ENCODE peak calls at places on chromosome 7, in ten cellular contexts. B is H9, V is AG04450, A is fibroblast of the aortic adventitia, C is body of pancreas, Y is GM23338, L is GM13976, P is MCF 10A, Q is colonic mucosa, I is endodermal cell. F is an unnamed sample.

GRCh38 chr7:2497500-2498336 is 21.5 kb upstream of the GRIFIN start:
- DNase-seq in B (no peak), V (no peak), A (no peak), C (no peak), Y (no peak), L (no peak), P (no peak), Q (no peak), I (peak), F (no peak)

GRCh38 chr7:24504040-24504439 is 69.2 kb upstream of the PALS2 start:
- DNase-seq in B (no peak), V (no peak), A (no peak), C (no peak), Y (no peak), L (peak), P (no peak), Q (no peak), I (no peak), F (no peak)

GRCh38 chr7:111758332-111758731 is 196.0 kb upstream of the IMMP2L start:
- DNase-seq in B (no peak), V (no peak), A (no peak), C (no peak), Y (no peak), L (no peak), P (no peak), Q (no peak), I (no peak), F (no peak)

GRCh38 chr7:139681463-139681755 is 96.4 kb downstream of the HIPK2 start:
- DNase-seq in B (no peak), V (no peak), A (no peak), C (no peak), Y (no peak), L (no peak), P (peak), Q (no peak), I (no peak), F (no peak)

GRCh38 chr7:158110661-158111555 is 476.7 kb downstream of the PTPRN2 start:
- DNase-seq in B (peak), V (no peak), A (no peak), C (no peak), Y (no peak), L (no peak), P (no peak), Q (no peak), I (peak), F (no peak)

GRCh38 chr7:116511552-116512523 is 12.3 kb downstream of the CAV2 start:
- DNase-seq in B (no peak), V (no peak), A (no peak), C (no peak), Y (no peak), L (peak), P (peak), Q (peak), I (no peak), F (no peak)

GRCh38 chr7:24059775-24060174 is 224.2 kb upstream of the NPY start:
- DNase-seq in B (peak), V (no peak), A (no peak), C (no peak), Y (no peak), L (no peak), P (no peak), Q (no peak), I (peak), F (no peak)

GRCh38 chr7:121572615-121573014 is 176.5 kb upstream of the FAM3C start:
- DNase-seq in B (no peak), V (no peak), A (no peak), C (no peak), Y (no peak), L (no peak), P (no peak), Q (no peak), I (no peak), F (no peak)

GRCh38 chr7:1940863-1941262 is 270.8 kb downstream of the ELFN1 start:
- DNase-seq in B (no peak), V (no peak), A (no peak), C (no peak), Y (no peak), L (no peak), P (no peak), Q (no peak), I (no peak), F (no peak)

GRCh38 chr7:55593515-55594318 is 21.4 kb upstream of the VOPP1 start:
- DNase-seq in B (peak), V (no peak), A (peak), C (peak), Y (peak), L (peak), P (peak), Q (peak), I (peak), F (peak)

GRCh38 chr7:28621369-28621807 is 209.1 kb downstream of the CREB5 start:
- DNase-seq in B (no peak), V (no peak), A (no peak), C (no peak), Y (no peak), L (peak), P (no peak), Q (no peak), I (no peak), F (no peak)

GRCh38 chr7:41915861-41916260 is 213.0 kb upstream of the INHBA start:
- DNase-seq in B (no peak), V (no peak), A (no peak), C (no peak), Y (no peak), L (no peak), P (no peak), Q (no peak), I (no peak), F (no peak)

GRCh38 chr7:140049339-140050024 is 13.3 kb downstream of the PARP12 start:
- DNase-seq in B (no peak), V (no peak), A (peak), C (peak), Y (no peak), L (no peak), P (peak), Q (peak), I (no peak), F (no peak)

GRCh38 chr7:1169409-1170368 is 9.7 kb upstream of the ZFAND2A start:
- DNase-seq in B (peak), V (no peak), A (peak), C (peak), Y (peak), L (peak), P (peak), Q (peak), I (peak), F (peak)

GRCh38 chr7:41047789-41048191 is 655.1 kb downstream of the INHBA start:
- DNase-seq in B (no peak), V (no peak), A (peak), C (peak), Y (no peak), L (no peak), P (no peak), Q (no peak), I (no peak), F (no peak)

GRCh38 chr7:50940621-50941020 is 157.9 kb upstream of the GRB10 start:
- DNase-seq in B (no peak), V (no peak), A (peak), C (no peak), Y (no peak), L (no peak), P (peak), Q (no peak), I (no peak), F (no peak)

GRCh38 chr7:22267989-22268615 is 88.9 kb downstream of the RAPGEF5 start:
- DNase-seq in B (no peak), V (no peak), A (peak), C (no peak), Y (no peak), L (no peak), P (no peak), Q (no peak), I (no peak), F (peak)

GRCh38 chr7:157482517-157483120 is 145.8 kb downstream of the DNAJB6 start:
- DNase-seq in B (no peak), V (no peak), A (no peak), C (no peak), Y (peak), L (no peak), P (no peak), Q (no peak), I (peak), F (no peak)

GRCh38 chr7:151851160-151851751 is 25.7 kb downstream of the PRKAG2 start:
- DNase-seq in B (no peak), V (no peak), A (peak), C (peak), Y (no peak), L (no peak), P (no peak), Q (no peak), I (no peak), F (peak)

GRCh38 chr7:105285118-105285874 is 103.4 kb downstream of the SRPK2 start:
- DNase-seq in B (no peak), V (no peak), A (no peak), C (no peak), Y (no peak), L (no peak), P (no peak), Q (no peak), I (peak), F (no peak)

GRCh38 chr7:2209146-2209960 is 23.4 kb downstream of the MAD1L1 start:
- DNase-seq in B (peak), V (peak), A (peak), C (peak), Y (peak), L (peak), P (peak), Q (peak), I (peak), F (peak)

GRCh38 chr7:134365341-134366054 is 48.8 kb upstream of the SLC35B4 start:
- DNase-seq in B (no peak), V (no peak), A (peak), C (no peak), Y (no peak), L (no peak), P (peak), Q (no peak), I (no peak), F (no peak)

DNA sequence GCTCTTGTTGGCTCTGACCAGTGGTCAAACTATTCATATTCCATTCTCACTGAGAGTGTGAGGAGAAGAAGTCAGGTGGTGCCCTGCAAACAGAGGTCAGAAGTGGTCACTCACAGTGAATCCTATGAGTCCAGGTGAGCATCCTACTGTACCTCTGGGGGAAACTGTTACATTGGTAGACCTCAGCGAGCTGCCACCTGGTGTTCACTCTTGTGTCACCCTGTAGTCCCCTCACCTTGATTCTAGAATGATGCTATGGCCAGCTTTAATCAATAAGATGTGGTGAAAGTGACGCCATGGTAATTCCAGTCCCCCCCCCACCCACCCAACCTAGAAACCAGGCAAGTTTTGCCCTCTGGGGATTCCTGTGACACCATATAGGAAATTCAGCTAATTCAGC is 1.2 kb upstream of the AMPH start:
- DNase-seq in B (no peak), V (no peak), A (no peak), C (no peak), Y (peak), L (no peak), P (no peak), Q (no peak), I (no peak), F (no peak)
- TF ChIP-seq CTCF in B (peak), V (no peak), A (no peak), C (no peak), Y (no peak), L (no peak), P (no peak), Q (no peak), I (peak), F (no peak)

DNA sequence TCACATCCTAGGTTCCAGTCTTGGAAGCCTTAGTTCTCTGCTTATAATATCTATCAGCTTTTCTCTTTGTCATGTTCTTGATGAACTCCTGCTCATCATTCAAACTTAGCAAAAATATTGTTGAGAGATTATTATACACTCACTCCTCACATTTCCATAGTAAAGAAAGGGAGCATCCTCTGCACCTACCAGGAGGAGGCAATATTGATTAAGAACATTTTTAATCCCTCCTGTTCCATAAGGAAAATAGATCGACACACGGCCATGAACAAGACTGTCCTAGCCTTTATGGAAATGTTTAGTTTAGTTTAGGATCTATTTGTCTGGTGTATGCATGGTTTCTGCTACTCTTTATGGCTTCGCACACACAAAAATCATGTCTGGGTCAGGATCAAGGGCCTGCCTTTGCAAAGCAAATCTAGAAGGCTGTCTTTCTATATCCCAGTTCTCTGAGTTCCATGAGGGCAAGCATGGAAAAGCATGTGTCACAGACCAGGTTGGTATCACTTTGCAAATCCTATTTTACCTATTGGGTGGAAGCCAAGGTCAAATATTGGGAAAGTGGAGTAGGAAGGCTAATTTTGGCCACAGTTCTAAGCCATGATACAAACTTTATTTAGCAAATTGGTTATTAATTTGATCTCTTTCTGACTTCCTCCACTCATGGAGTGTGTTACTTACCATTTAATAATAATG is 164.4 kb downstream of the MDFIC start:
- DNase-seq in B (no peak), V (no peak), A (no peak), C (no peak), Y (no peak), L (no peak), P (no peak), Q (no peak), I (no peak), F (no peak)
- TF ChIP-seq CTCF in B (peak), V (peak), A (no peak), C (peak), Y (no peak), L (no peak), P (no peak), Q (no peak), I (peak), F (no peak)

GRCh38 chr7:15921576-15921975 is 235.1 kb upstream of the MEOX2 start:
- DNase-seq in B (no peak), V (no peak), A (peak), C (no peak), Y (no peak), L (no peak), P (no peak), Q (no peak), I (no peak), F (no peak)
- TF ChIP-seq CTCF in B (no peak), V (no peak), A (no peak), C (no peak), Y (no peak), L (no peak), P (no peak), Q (no peak), I (no peak), F (no peak)

DNA sequence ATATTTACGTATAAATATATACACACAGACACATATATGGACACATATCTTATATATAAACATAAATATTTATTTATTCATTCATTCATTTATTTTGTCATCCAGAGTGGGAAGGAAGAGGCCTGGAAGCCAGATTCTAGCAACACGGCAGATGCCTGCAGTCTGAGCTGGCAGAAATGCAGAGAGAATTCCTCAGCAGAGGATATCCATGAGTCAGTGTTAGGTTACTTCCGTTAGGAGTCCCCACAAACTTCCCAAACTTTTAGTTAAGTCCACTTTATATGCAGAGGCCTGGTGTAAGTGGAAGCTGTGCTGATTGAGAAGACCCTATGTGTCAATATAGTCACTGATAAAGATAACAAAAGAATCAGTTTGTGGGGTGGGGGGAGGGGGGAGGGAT is 89.6 kb downstream of the PPP1R17 start:
- DNase-seq in B (no peak), V (no peak), A (peak), C (no peak), Y (no peak), L (no peak), P (peak), Q (no peak), I (no peak), F (no peak)
- TF ChIP-seq CTCF in B (no peak), V (no peak), A (no peak), C (no peak), Y (no peak), L (no peak), P (no peak), Q (no peak), I (no peak), F (no peak)

GRCh38 chr7:155233703-155234492 is 63.8 kb upstream of the INSIG1 start:
- DNase-seq in B (no peak), V (no peak), A (no peak), C (peak), Y (no peak), L (no peak), P (no peak), Q (no peak), I (no peak), F (no peak)
- TF ChIP-seq CTCF in B (no peak), V (no peak), A (no peak), C (peak), Y (no peak), L (no peak), P (no peak), Q (no peak), I (no peak), F (no peak)

DNA sequence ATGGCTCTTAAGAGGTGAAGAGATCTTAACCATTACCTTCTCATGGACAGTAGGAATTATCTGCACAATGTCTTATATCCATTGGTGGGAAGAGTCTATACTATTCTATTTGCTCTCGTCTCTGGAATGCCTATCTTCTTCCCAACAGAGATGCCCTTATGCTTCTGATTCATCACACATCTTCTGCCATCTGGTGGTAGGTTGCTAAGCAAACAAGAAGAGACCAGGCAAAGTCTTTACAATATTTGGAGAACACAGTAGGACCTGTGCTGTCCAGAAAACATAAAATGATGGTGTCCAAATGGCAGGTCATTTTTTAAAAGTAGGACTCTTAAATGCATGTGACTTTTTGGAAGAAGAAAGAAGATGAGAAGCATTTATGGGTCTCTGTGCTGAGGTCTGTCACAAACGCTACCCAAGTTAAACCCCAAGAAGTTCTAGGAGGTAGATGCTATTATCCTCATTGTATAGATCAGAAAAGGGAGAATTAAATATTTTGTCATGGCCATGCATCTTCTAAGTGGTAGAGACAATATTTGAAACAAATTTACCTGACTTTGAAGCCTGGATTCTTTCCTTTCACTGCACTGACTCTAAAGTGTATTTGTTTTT is 67.8 kb upstream of the NXPH1 start:
- DNase-seq in B (no peak), V (no peak), A (no peak), C (no peak), Y (peak), L (no peak), P (peak), Q (no peak), I (no peak), F (no peak)
- TF ChIP-seq CTCF in B (peak), V (no peak), A (no peak), C (peak), Y (peak), L (peak), P (peak), Q (no peak), I (peak), F (peak)

GRCh38 chr7:77903597-77903996 is 105.0 kb downstream of the PHTF2 start:
- DNase-seq in B (peak), V (no peak), A (peak), C (no peak), Y (peak), L (peak), P (peak), Q (no peak), I (peak), F (no peak)
- TF ChIP-seq CTCF in B (peak), V (peak), A (peak), C (peak), Y (peak), L (peak), P (no peak), Q (no peak), I (peak), F (no peak)

F was measured in glutamatergic neuron.